ENCODE peak calls at places on chromosomes 6 and 20, in ten cellular contexts. One of them, this sample, is unnamed.

GRCh38 chr6:138211601-138212000 is 6.7 kb downstream of the PBOV1 start:
- DNase-seq in activated T-helper 1 cell treated with anti-CD3 and anti-CD28 coated beads, Interleukin-12 subunit alpha, Interleukin-12 subunit beta, Interleukin-2, Interleukin-4 antibody, amounts not matched to agents 30 ng/mL and 10 ng/mL and 1 ng/mL, durations not matched to agents 14 hours and 24 hours and 36 hours: no peak
- DNase-seq in HS-27A: no peak
- DNase-seq in hepatocyte: no peak
- DNase-seq in H4: no peak
- DNase-seq in heart left ventricle: no peak
- DNase-seq in T-helper 2 cell: no peak
- DNase-seq in nephron progenitor cell: no peak
- DNase-seq in GM13976: no peak
- DNase-seq in RWPE1: no peak
- DNase-seq in this sample: no peak

GRCh38 chr6:166341915-166342292 is 441 bp downstream of the SFT2D1 start:
- DNase-seq in heart left ventricle: no peak
- DNase-seq in HS-27A: no peak
- DNase-seq in activated T-helper 1 cell treated with anti-CD3 and anti-CD28 coated beads, Interleukin-12 subunit alpha, Interleukin-12 subunit beta, Interleukin-2, Interleukin-4 antibody, amounts not matched to agents 30 ng/mL and 10 ng/mL and 1 ng/mL, durations not matched to agents 14 hours and 24 hours and 36 hours: no peak
- DNase-seq in RWPE1: no peak
- DNase-seq in H4: no peak
- DNase-seq in T-helper 2 cell: no peak
- DNase-seq in nephron progenitor cell: no peak
- DNase-seq in GM13976: no peak
- DNase-seq in hepatocyte: peak
- DNase-seq in this sample: no peak

GRCh38 chr6:31687860-31688693 is 7.2 kb upstream of the LY6G5C start:
- DNase-seq in HS-27A: no peak
- DNase-seq in nephron progenitor cell: no peak
- DNase-seq in activated T-helper 1 cell treated with anti-CD3 and anti-CD28 coated beads, Interleukin-12 subunit alpha, Interleukin-12 subunit beta, Interleukin-2, Interleukin-4 antibody, amounts not matched to agents 30 ng/mL and 10 ng/mL and 1 ng/mL, durations not matched to agents 14 hours and 24 hours and 36 hours: no peak
- DNase-seq in hepatocyte: no peak
- DNase-seq in H4: no peak
- DNase-seq in RWPE1: no peak
- DNase-seq in T-helper 2 cell: no peak
- DNase-seq in GM13976: no peak
- DNase-seq in heart left ventricle: no peak
- DNase-seq in this sample: no peak

GRCh38 chr6:57242505-57242904 is 20.4 kb upstream of the RAB23 start:
- DNase-seq in nephron progenitor cell: no peak
- DNase-seq in GM13976: no peak
- DNase-seq in activated T-helper 1 cell treated with anti-CD3 and anti-CD28 coated beads, Interleukin-12 subunit alpha, Interleukin-12 subunit beta, Interleukin-2, Interleukin-4 antibody, amounts not matched to agents 30 ng/mL and 10 ng/mL and 1 ng/mL, durations not matched to agents 14 hours and 24 hours and 36 hours: no peak
- DNase-seq in T-helper 2 cell: no peak
- DNase-seq in heart left ventricle: no peak
- DNase-seq in RWPE1: peak
- DNase-seq in HS-27A: peak
- DNase-seq in hepatocyte: peak
- DNase-seq in H4: peak
- DNase-seq in this sample: no peak

GRCh38 chr6:37614059-37614940 is 83.4 kb downstream of the MDGA1 start:
- DNase-seq in RWPE1: no peak
- DNase-seq in hepatocyte: no peak
- DNase-seq in heart left ventricle: no peak
- DNase-seq in activated T-helper 1 cell treated with anti-CD3 and anti-CD28 coated beads, Interleukin-12 subunit alpha, Interleukin-12 subunit beta, Interleukin-2, Interleukin-4 antibody, amounts not matched to agents 30 ng/mL and 10 ng/mL and 1 ng/mL, durations not matched to agents 14 hours and 24 hours and 36 hours: no peak
- DNase-seq in T-helper 2 cell: no peak
- DNase-seq in HS-27A: no peak
- DNase-seq in H4: no peak
- DNase-seq in nephron progenitor cell: no peak
- DNase-seq in GM13976: no peak
- DNase-seq in this sample: no peak

GRCh38 chr20:35387334-35387733 is 24.4 kb downstream of the UQCC1 start:
- DNase-seq in nephron progenitor cell: no peak
- DNase-seq in HS-27A: peak
- DNase-seq in GM13976: no peak
- DNase-seq in RWPE1: peak
- DNase-seq in H4: peak
- DNase-seq in activated T-helper 1 cell treated with anti-CD3 and anti-CD28 coated beads, Interleukin-12 subunit alpha, Interleukin-12 subunit beta, Interleukin-2, Interleukin-4 antibody, amounts not matched to agents 30 ng/mL and 10 ng/mL and 1 ng/mL, durations not matched to agents 14 hours and 24 hours and 36 hours: no peak
- DNase-seq in hepatocyte: no peak
- DNase-seq in T-helper 2 cell: no peak
- DNase-seq in heart left ventricle: no peak
- DNase-seq in this sample: peak

GRCh38 chr6:45469708-45470107 is 92.0 kb upstream of the SUPT3H start:
- DNase-seq in hepatocyte: no peak
- DNase-seq in RWPE1: no peak
- DNase-seq in heart left ventricle: no peak
- DNase-seq in GM13976: no peak
- DNase-seq in nephron progenitor cell: no peak
- DNase-seq in activated T-helper 1 cell treated with anti-CD3 and anti-CD28 coated beads, Interleukin-12 subunit alpha, Interleukin-12 subunit beta, Interleukin-2, Interleukin-4 antibody, amounts not matched to agents 30 ng/mL and 10 ng/mL and 1 ng/mL, durations not matched to agents 14 hours and 24 hours and 36 hours: no peak
- DNase-seq in HS-27A: no peak
- DNase-seq in H4: no peak
- DNase-seq in T-helper 2 cell: no peak
- DNase-seq in this sample: no peak

GRCh38 chr6:28522594-28523557 is 2.8 kb upstream of the GPX5 start:
- DNase-seq in heart left ventricle: no peak
- DNase-seq in hepatocyte: no peak
- DNase-seq in GM13976: no peak
- DNase-seq in HS-27A: no peak
- DNase-seq in nephron progenitor cell: no peak
- DNase-seq in RWPE1: no peak
- DNase-seq in activated T-helper 1 cell treated with anti-CD3 and anti-CD28 coated beads, Interleukin-12 subunit alpha, Interleukin-12 subunit beta, Interleukin-2, Interleukin-4 antibody, amounts not matched to agents 30 ng/mL and 10 ng/mL and 1 ng/mL, durations not matched to agents 14 hours and 24 hours and 36 hours: no peak
- DNase-seq in H4: no peak
- DNase-seq in T-helper 2 cell: peak
- DNase-seq in this sample: no peak

GRCh38 chr20:63911171-63911570 is 16.2 kb downstream of the DNAJC5 start:
- DNase-seq in hepatocyte: no peak
- DNase-seq in activated T-helper 1 cell treated with anti-CD3 and anti-CD28 coated beads, Interleukin-12 subunit alpha, Interleukin-12 subunit beta, Interleukin-2, Interleukin-4 antibody, amounts not matched to agents 30 ng/mL and 10 ng/mL and 1 ng/mL, durations not matched to agents 14 hours and 24 hours and 36 hours: no peak
- DNase-seq in H4: no peak
- DNase-seq in HS-27A: no peak
- DNase-seq in RWPE1: peak
- DNase-seq in nephron progenitor cell: no peak
- DNase-seq in T-helper 2 cell: no peak
- DNase-seq in heart left ventricle: no peak
- DNase-seq in GM13976: no peak
- DNase-seq in this sample: no peak

GRCh38 chr6:68069921-68070709 is 565.0 kb upstream of the ADGRB3 start:
- DNase-seq in HS-27A: no peak
- DNase-seq in activated T-helper 1 cell treated with anti-CD3 and anti-CD28 coated beads, Interleukin-12 subunit alpha, Interleukin-12 subunit beta, Interleukin-2, Interleukin-4 antibody, amounts not matched to agents 30 ng/mL and 10 ng/mL and 1 ng/mL, durations not matched to agents 14 hours and 24 hours and 36 hours: no peak
- DNase-seq in hepatocyte: no peak
- DNase-seq in GM13976: no peak
- DNase-seq in heart left ventricle: no peak
- DNase-seq in T-helper 2 cell: no peak
- DNase-seq in RWPE1: no peak
- DNase-seq in H4: no peak
- DNase-seq in nephron progenitor cell: no peak
- DNase-seq in this sample: no peak

GRCh38 chr6:3296113-3296512 is 37.4 kb downstream of the PSMG4 start:
- DNase-seq in RWPE1: no peak
- DNase-seq in nephron progenitor cell: no peak
- DNase-seq in H4: no peak
- DNase-seq in heart left ventricle: no peak
- DNase-seq in hepatocyte: no peak
- DNase-seq in HS-27A: no peak
- DNase-seq in activated T-helper 1 cell treated with anti-CD3 and anti-CD28 coated beads, Interleukin-12 subunit alpha, Interleukin-12 subunit beta, Interleukin-2, Interleukin-4 antibody, amounts not matched to agents 30 ng/mL and 10 ng/mL and 1 ng/mL, durations not matched to agents 14 hours and 24 hours and 36 hours: no peak
- DNase-seq in GM13976: no peak
- DNase-seq in T-helper 2 cell: no peak
- DNase-seq in this sample: no peak

GRCh38 chr6:145332001-145332400 is 403.3 kb downstream of the EPM2A start:
- DNase-seq in H4: no peak
- DNase-seq in GM13976: no peak
- DNase-seq in heart left ventricle: no peak
- DNase-seq in nephron progenitor cell: no peak
- DNase-seq in RWPE1: peak
- DNase-seq in T-helper 2 cell: no peak
- DNase-seq in HS-27A: no peak
- DNase-seq in hepatocyte: peak
- DNase-seq in activated T-helper 1 cell treated with anti-CD3 and anti-CD28 coated beads, Interleukin-12 subunit alpha, Interleukin-12 subunit beta, Interleukin-2, Interleukin-4 antibody, amounts not matched to agents 30 ng/mL and 10 ng/mL and 1 ng/mL, durations not matched to agents 14 hours and 24 hours and 36 hours: no peak
- DNase-seq in this sample: no peak

GRCh38 chr6:47661960-47662359 is 36.4 kb upstream of the ADGRF4 start:
- DNase-seq in heart left ventricle: no peak
- DNase-seq in H4: no peak
- DNase-seq in hepatocyte: no peak
- DNase-seq in RWPE1: no peak
- DNase-seq in GM13976: no peak
- DNase-seq in nephron progenitor cell: no peak
- DNase-seq in T-helper 2 cell: no peak
- DNase-seq in HS-27A: no peak
- DNase-seq in activated T-helper 1 cell treated with anti-CD3 and anti-CD28 coated beads, Interleukin-12 subunit alpha, Interleukin-12 subunit beta, Interleukin-2, Interleukin-4 antibody, amounts not matched to agents 30 ng/mL and 10 ng/mL and 1 ng/mL, durations not matched to agents 14 hours and 24 hours and 36 hours: no peak
- DNase-seq in this sample: no peak

GRCh38 chr20:37397076-37397953 is 51.4 kb downstream of the SRC start:
- DNase-seq in H4: no peak
- DNase-seq in GM13976: no peak
- DNase-seq in activated T-helper 1 cell treated with anti-CD3 and anti-CD28 coated beads, Interleukin-12 subunit alpha, Interleukin-12 subunit beta, Interleukin-2, Interleukin-4 antibody, amounts not matched to agents 30 ng/mL and 10 ng/mL and 1 ng/mL, durations not matched to agents 14 hours and 24 hours and 36 hours: no peak
- DNase-seq in T-helper 2 cell: no peak
- DNase-seq in heart left ventricle: no peak
- DNase-seq in RWPE1: no peak
- DNase-seq in hepatocyte: no peak
- DNase-seq in HS-27A: no peak
- DNase-seq in nephron progenitor cell: no peak
- DNase-seq in this sample: no peak

GRCh38 chr6:133815313-133815712 is 73.6 kb upstream of the TCF21 start:
- DNase-seq in H4: no peak
- DNase-seq in T-helper 2 cell: no peak
- DNase-seq in HS-27A: no peak
- DNase-seq in GM13976: no peak
- DNase-seq in nephron progenitor cell: no peak
- DNase-seq in RWPE1: no peak
- DNase-seq in hepatocyte: no peak
- DNase-seq in heart left ventricle: no peak
- DNase-seq in activated T-helper 1 cell treated with anti-CD3 and anti-CD28 coated beads, Interleukin-12 subunit alpha, Interleukin-12 subunit beta, Interleukin-2, Interleukin-4 antibody, amounts not matched to agents 30 ng/mL and 10 ng/mL and 1 ng/mL, durations not matched to agents 14 hours and 24 hours and 36 hours: no peak
- DNase-seq in this sample: no peak

GRCh38 chr6:22087960-22088716 is 208.7 kb downstream of the PRL start:
- DNase-seq in nephron progenitor cell: no peak
- DNase-seq in hepatocyte: no peak
- DNase-seq in RWPE1: no peak
- DNase-seq in T-helper 2 cell: no peak
- DNase-seq in GM13976: no peak
- DNase-seq in heart left ventricle: no peak
- DNase-seq in H4: no peak
- DNase-seq in activated T-helper 1 cell treated with anti-CD3 and anti-CD28 coated beads, Interleukin-12 subunit alpha, Interleukin-12 subunit beta, Interleukin-2, Interleukin-4 antibody, amounts not matched to agents 30 ng/mL and 10 ng/mL and 1 ng/mL, durations not matched to agents 14 hours and 24 hours and 36 hours: no peak
- DNase-seq in HS-27A: no peak
- DNase-seq in this sample: no peak

GRCh38 chr6:14876778-14877613 is 368.9 kb upstream of the JARID2 start:
- DNase-seq in RWPE1: peak
- DNase-seq in GM13976: peak
- DNase-seq in nephron progenitor cell: no peak
- DNase-seq in HS-27A: peak
- DNase-seq in heart left ventricle: no peak
- DNase-seq in H4: peak
- DNase-seq in hepatocyte: no peak
- DNase-seq in T-helper 2 cell: peak
- DNase-seq in activated T-helper 1 cell treated with anti-CD3 and anti-CD28 coated beads, Interleukin-12 subunit alpha, Interleukin-12 subunit beta, Interleukin-2, Interleukin-4 antibody, amounts not matched to agents 30 ng/mL and 10 ng/mL and 1 ng/mL, durations not matched to agents 14 hours and 24 hours and 36 hours: peak
- DNase-seq in this sample: peak

GRCh38 chr20:17169575-17170136 is 57.2 kb upstream of the PCSK2 start:
- DNase-seq in heart left ventricle: no peak
- DNase-seq in GM13976: no peak
- DNase-seq in activated T-helper 1 cell treated with anti-CD3 and anti-CD28 coated beads, Interleukin-12 subunit alpha, Interleukin-12 subunit beta, Interleukin-2, Interleukin-4 antibody, amounts not matched to agents 30 ng/mL and 10 ng/mL and 1 ng/mL, durations not matched to agents 14 hours and 24 hours and 36 hours: no peak
- DNase-seq in H4: no peak
- DNase-seq in hepatocyte: no peak
- DNase-seq in HS-27A: no peak
- DNase-seq in RWPE1: no peak
- DNase-seq in nephron progenitor cell: no peak
- DNase-seq in T-helper 2 cell: no peak
- DNase-seq in this sample: no peak

GRCh38 chr20:47127986-47128385 is 228.5 kb downstream of the ZMYND8 start:
- DNase-seq in HS-27A: no peak
- DNase-seq in heart left ventricle: no peak
- DNase-seq in activated T-helper 1 cell treated with anti-CD3 and anti-CD28 coated beads, Interleukin-12 subunit alpha, Interleukin-12 subunit beta, Interleukin-2, Interleukin-4 antibody, amounts not matched to agents 30 ng/mL and 10 ng/mL and 1 ng/mL, durations not matched to agents 14 hours and 24 hours and 36 hours: no peak
- DNase-seq in T-helper 2 cell: no peak
- DNase-seq in hepatocyte: no peak
- DNase-seq in H4: no peak
- DNase-seq in RWPE1: no peak
- DNase-seq in nephron progenitor cell: no peak
- DNase-seq in GM13976: no peak
- DNase-seq in this sample: no peak

GRCh38 chr6:12504325-12504966 is 212.1 kb upstream of the PHACTR1 start:
- DNase-seq in GM13976: peak
- DNase-seq in activated T-helper 1 cell treated with anti-CD3 and anti-CD28 coated beads, Interleukin-12 subunit alpha, Interleukin-12 subunit beta, Interleukin-2, Interleukin-4 antibody, amounts not matched to agents 30 ng/mL and 10 ng/mL and 1 ng/mL, durations not matched to agents 14 hours and 24 hours and 36 hours: no peak
- DNase-seq in hepatocyte: peak
- DNase-seq in T-helper 2 cell: peak
- DNase-seq in nephron progenitor cell: no peak
- DNase-seq in RWPE1: peak
- DNase-seq in H4: peak
- DNase-seq in HS-27A: no peak
- DNase-seq in heart left ventricle: no peak
- DNase-seq in this sample: no peak

GRCh38 chr6:139334791-139335446 is 39.5 kb downstream of the CITED2 start:
- DNase-seq in hepatocyte: no peak
- DNase-seq in nephron progenitor cell: no peak
- DNase-seq in heart left ventricle: no peak
- DNase-seq in H4: no peak
- DNase-seq in GM13976: no peak
- DNase-seq in RWPE1: peak
- DNase-seq in HS-27A: peak
- DNase-seq in activated T-helper 1 cell treated with anti-CD3 and anti-CD28 coated beads, Interleukin-12 subunit alpha, Interleukin-12 subunit beta, Interleukin-2, Interleukin-4 antibody, amounts not matched to agents 30 ng/mL and 10 ng/mL and 1 ng/mL, durations not matched to agents 14 hours and 24 hours and 36 hours: no peak
- DNase-seq in T-helper 2 cell: no peak
- DNase-seq in this sample: peak

GRCh38 chr6:26311012-26311384 is 54.0 kb upstream of the BTN3A2 start:
- DNase-seq in RWPE1: no peak
- DNase-seq in activated T-helper 1 cell treated with anti-CD3 and anti-CD28 coated beads, Interleukin-12 subunit alpha, Interleukin-12 subunit beta, Interleukin-2, Interleukin-4 antibody, amounts not matched to agents 30 ng/mL and 10 ng/mL and 1 ng/mL, durations not matched to agents 14 hours and 24 hours and 36 hours: no peak
- DNase-seq in T-helper 2 cell: peak
- DNase-seq in hepatocyte: no peak
- DNase-seq in GM13976: no peak
- DNase-seq in H4: peak
- DNase-seq in nephron progenitor cell: peak
- DNase-seq in heart left ventricle: no peak
- DNase-seq in HS-27A: no peak
- DNase-seq in this sample: peak

GRCh38 chr6:14664112-14664592 is 546.6 kb downstream of the CD83 start:
- DNase-seq in HS-27A: no peak
- DNase-seq in GM13976: peak
- DNase-seq in activated T-helper 1 cell treated with anti-CD3 and anti-CD28 coated beads, Interleukin-12 subunit alpha, Interleukin-12 subunit beta, Interleukin-2, Interleukin-4 antibody, amounts not matched to agents 30 ng/mL and 10 ng/mL and 1 ng/mL, durations not matched to agents 14 hours and 24 hours and 36 hours: peak
- DNase-seq in nephron progenitor cell: no peak
- DNase-seq in hepatocyte: no peak
- DNase-seq in RWPE1: no peak
- DNase-seq in heart left ventricle: no peak
- DNase-seq in H4: no peak
- DNase-seq in T-helper 2 cell: peak
- DNase-seq in this sample: no peak

GRCh38 chr20:36170542-36171215 is 16.1 kb downstream of the EPB41L1 start:
- DNase-seq in RWPE1: no peak
- DNase-seq in GM13976: no peak
- DNase-seq in heart left ventricle: no peak
- DNase-seq in nephron progenitor cell: no peak
- DNase-seq in hepatocyte: no peak
- DNase-seq in T-helper 2 cell: no peak
- DNase-seq in activated T-helper 1 cell treated with anti-CD3 and anti-CD28 coated beads, Interleukin-12 subunit alpha, Interleukin-12 subunit beta, Interleukin-2, Interleukin-4 antibody, amounts not matched to agents 30 ng/mL and 10 ng/mL and 1 ng/mL, durations not matched to agents 14 hours and 24 hours and 36 hours: no peak
- DNase-seq in HS-27A: no peak
- DNase-seq in H4: no peak
- DNase-seq in this sample: no peak

GRCh38 chr6:138107752-138108592 is 753 bp upstream of the PERP start:
- DNase-seq in GM13976: peak
- DNase-seq in H4: no peak
- DNase-seq in HS-27A: no peak
- DNase-seq in nephron progenitor cell: peak
- DNase-seq in T-helper 2 cell: no peak
- DNase-seq in hepatocyte: peak
- DNase-seq in activated T-helper 1 cell treated with anti-CD3 and anti-CD28 coated beads, Interleukin-12 subunit alpha, Interleukin-12 subunit beta, Interleukin-2, Interleukin-4 antibody, amounts not matched to agents 30 ng/mL and 10 ng/mL and 1 ng/mL, durations not matched to agents 14 hours and 24 hours and 36 hours: peak
- DNase-seq in RWPE1: peak
- DNase-seq in heart left ventricle: no peak
- DNase-seq in this sample: no peak